ENCODE peak calls at places on chromosomes 13 and 19, in six cellular contexts. D, P, L, B, Z and H are unnamed samples.

GRCh38 chr13:113607477-113608245 is 23.1 kb downstream of the TFDP1 start:
- DNase-seq in P (no peak), D (no peak), Z (no peak), B (no peak), L (no peak), H (no peak)

GRCh38 chr19:2820112-2820702 is 539 bp downstream of the ZNF554 start:
- DNase-seq in L (peak), Z (no peak), D (no peak), B (peak), P (peak), H (peak)

GRCh38 chr19:19342086-19343015 is 21.7 kb downstream of the MAU2 start:
- DNase-seq in B (peak), P (peak), L (no peak), Z (peak), D (peak), H (peak)

GRCh38 chr13:111156421-111156820 is 41.3 kb downstream of the ARHGEF7 start:
- DNase-seq in P (no peak), B (no peak), L (no peak), D (no peak), Z (no peak), H (no peak)

GRCh38 chr13:48266967-48267639 is 34.1 kb downstream of the ITM2B start:
- DNase-seq in Z (no peak), D (no peak), P (peak), L (no peak), B (no peak), H (no peak)

GRCh38 chr19:33375760-33376159 is 2.3 kb downstream of the CEBPG start:
- DNase-seq in D (no peak), P (no peak), L (no peak), B (no peak), Z (no peak), H (no peak)

GRCh38 chr19:45517238-45517637 is 10.0 kb downstream of the VASP start:
- DNase-seq in Z (peak), D (no peak), P (no peak), L (no peak), B (no peak), H (no peak)

GRCh38 chr13:66831317-66831716 is 398.8 kb downstream of the PCDH9 start:
- DNase-seq in B (no peak), P (no peak), L (no peak), D (no peak), Z (no peak), H (no peak)

GRCh38 chr19:10005632-10006334 is 4.5 kb downstream of the COL5A3 start:
- DNase-seq in B (no peak), P (no peak), Z (no peak), D (no peak), L (no peak), H (no peak)

GRCh38 chr13:90416519-90416918 is 931.0 kb upstream of the MIR17HG start:
- DNase-seq in Z (no peak), B (no peak), P (peak), L (no peak), D (no peak), H (no peak)

GRCh38 chr13:44906758-44907157 is 82.5 kb downstream of the NUFIP1 start:
- DNase-seq in D (no peak), P (peak), B (no peak), Z (no peak), L (no peak), H (no peak)

GRCh38 chr13:25848822-25849740 is 202.7 kb downstream of the SHISA2 start:
- DNase-seq in L (no peak), B (no peak), Z (no peak), D (no peak), P (no peak), H (no peak)

GRCh38 chr19:47247308-47247990 is 8.9 kb upstream of the CCDC9 start:
- DNase-seq in D (peak), B (peak), P (peak), L (peak), Z (peak), H (peak)

GRCh38 chr13:111158136-111158805 is 43.2 kb downstream of the ARHGEF7 start:
- DNase-seq in B (no peak), D (no peak), P (no peak), L (no peak), Z (no peak), H (no peak)

GRCh38 chr13:76764429-76764828 is 121.8 kb downstream of the KCTD12 start:
- DNase-seq in L (no peak), Z (peak), B (no peak), D (no peak), P (peak), H (no peak)

GRCh38 chr13:112693831-112694497 is 4.1 kb downstream of the ATP11A start:
- DNase-seq in L (no peak), D (no peak), Z (no peak), P (peak), B (no peak), H (no peak)

GRCh38 chr19:29842471-29843179 is 30.8 kb downstream of the CCNE1 start:
- DNase-seq in P (no peak), Z (peak), B (no peak), D (no peak), L (no peak), H (no peak)

GRCh38 chr13:69279213-69279612 is 828.4 kb upstream of the ATXN8OS start:
- DNase-seq in B (no peak), P (no peak), D (no peak), L (no peak), Z (no peak), H (no peak)

GRCh38 chr13:98889419-98890079 is 88.3 kb downstream of the DOCK9 start:
- DNase-seq in B (no peak), P (no peak), Z (no peak), D (no peak), L (no peak), H (no peak)

GRCh38 chr13:106156468-106156867 is 379.0 kb downstream of the EFNB2 start:
- DNase-seq in D (no peak), Z (no peak), P (peak), L (no peak), B (no peak), H (no peak)

GRCh38 chr13:78674638-78675037 is 15.7 kb upstream of the OBI1 start:
- DNase-seq in B (no peak), P (no peak), Z (no peak), L (no peak), D (no peak), H (no peak)

GRCh38 chr13:62320731-62321130 is 905.1 kb upstream of the PCDH20 start:
- DNase-seq in B (no peak), D (no peak), P (no peak), L (no peak), Z (no peak), H (no peak)

GRCh38 chr19:43783636-43784035 is 2.9 kb upstream of the KCNN4 start:
- DNase-seq in Z (no peak), B (no peak), L (no peak), D (no peak), P (no peak), H (no peak)

GRCh38 chr13:41458187-41458938 is 1.0 kb downstream of the RGCC start:
- DNase-seq in D (no peak), L (peak), P (peak), B (peak), Z (peak), H (peak)

GRCh38 chr19:45368737-45369340 is 1.5 kb downstream of the ERCC2 start:
- DNase-seq in D (no peak), B (no peak), L (no peak), P (no peak), Z (no peak), H (no peak)

GRCh38 chr19:1837625-1838105 is 10.6 kb downstream of the REXO1 start:
- DNase-seq in L (peak), Z (no peak), D (peak), P (peak), B (peak), H (peak)

GRCh38 chr19:8610041-8610927 is at the start of gene ADAMTS10:
- DNase-seq in D (no peak), Z (no peak), L (peak), P (peak), B (peak), H (peak)

GRCh38 chr13:108214511-108215383 is 589 bp downstream of the LIG4 start:
- DNase-seq in D (no peak), P (no peak), Z (peak), L (peak), B (peak), H (peak)

GRCh38 chr13:23960566-23961156 is 63.4 kb upstream of the C1QTNF9B start:
- DNase-seq in D (no peak), B (peak), Z (no peak), P (peak), L (peak), H (no peak)

GRCh38 chr19:7605490-7606222 is 10.0 kb downstream of the CAMSAP3 start:
- DNase-seq in L (peak), Z (no peak), D (no peak), B (no peak), P (peak), H (no peak)

GRCh38 chr19:2523630-2524311 is 47.8 kb downstream of the GADD45B start:
- DNase-seq in B (no peak), D (no peak), L (no peak), Z (no peak), P (peak), H (no peak)

GRCh38 chr13:64917566-64917965 is 2312.6 kb downstream of the PCDH9 start:
- DNase-seq in D (no peak), L (no peak), B (no peak), Z (no peak), P (no peak), H (no peak)

GRCh38 chr19:50705422-50706019 is 14.1 kb downstream of the SHANK1 start:
- DNase-seq in L (peak), D (no peak), Z (no peak), B (no peak), P (peak), H (no peak)

GRCh38 chr19:56538761-56539263 is at the start of gene ZFP28:
- DNase-seq in B (no peak), L (peak), Z (peak), D (peak), P (no peak), H (peak)

GRCh38 chr13:79637086-79637763 is 156.3 kb downstream of the NDFIP2 start:
- DNase-seq in P (peak), L (no peak), Z (peak), D (no peak), B (no peak), H (no peak)

GRCh38 chr19:17869114-17869608 is 2.6 kb upstream of the SLC5A5 start:
- DNase-seq in B (no peak), D (no peak), P (no peak), Z (no peak), L (no peak), H (no peak)

GRCh38 chr13:65336916-65337315 is 1893.2 kb downstream of the PCDH9 start:
- DNase-seq in L (no peak), P (peak), B (no peak), D (no peak), Z (no peak), H (no peak)

GRCh38 chr19:58095328-58095727 is 2.7 kb downstream of the ZSCAN18 start:
- DNase-seq in D (no peak), Z (no peak), L (no peak), B (no peak), P (no peak), H (no peak)

GRCh38 chr13:102399791-102400618 is 1.8 kb downstream of the FGF14 start:
- DNase-seq in D (no peak), L (peak), Z (peak), B (peak), P (peak), H (peak)
- TF ChIP-seq CTCF in D (no peak), L (peak), Z (peak), B (no peak), P (no peak), H (no peak)

DNA sequence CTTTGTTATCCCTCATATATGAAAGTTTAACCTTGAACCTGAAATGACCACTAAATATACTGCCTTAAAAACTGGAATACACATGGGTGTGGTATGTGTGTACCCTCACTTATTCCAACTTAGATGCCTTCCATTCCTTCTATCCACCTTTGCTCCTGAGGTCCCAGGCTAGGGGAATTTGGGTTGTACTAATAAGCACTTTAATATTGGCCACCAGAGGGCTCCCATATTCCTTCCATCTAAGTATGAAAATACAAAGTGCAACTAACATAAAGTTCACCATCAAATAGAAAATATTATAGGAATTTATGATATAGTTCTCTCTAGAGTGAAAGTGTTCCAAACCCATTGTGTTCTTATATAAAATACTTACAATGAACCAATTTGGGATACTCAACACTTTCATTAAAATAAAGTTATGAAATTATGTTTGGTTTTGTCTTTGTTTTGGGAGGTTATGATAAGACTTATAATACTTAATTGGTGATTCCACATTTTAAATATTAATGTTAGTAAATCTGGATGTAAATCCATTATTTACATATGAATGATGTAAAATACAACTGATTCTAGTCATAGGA is 62.3 kb downstream of the ITGBL1 start:
- DNase-seq in P (peak), D (no peak), Z (no peak), B (peak), L (peak), H (no peak)
- TF ChIP-seq CTCF in P (peak), D (peak), Z (peak), B (peak), L (peak), H (peak)

DNA sequence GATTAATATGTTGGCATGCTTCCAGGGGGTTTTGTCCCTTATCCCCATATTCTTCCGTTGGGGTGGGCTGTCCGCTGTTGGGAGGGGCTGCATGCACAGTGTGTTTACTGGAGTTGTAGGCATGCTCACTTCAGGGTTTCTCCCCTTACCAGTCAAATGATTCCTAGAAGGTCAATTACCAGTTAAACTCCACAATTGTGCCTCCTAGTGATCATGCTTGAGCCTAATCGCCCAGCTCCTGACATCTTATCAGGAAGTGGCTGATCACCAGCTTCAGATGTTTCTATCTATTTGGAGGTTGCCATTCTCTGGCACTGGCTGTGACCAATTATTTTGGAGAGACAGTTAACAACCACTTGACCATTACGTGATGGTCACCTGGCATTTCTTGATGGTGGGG is 1090.0 kb downstream of the SLITRK5 start:
- DNase-seq in B (no peak), P (no peak), L (no peak), Z (no peak), D (no peak), H (no peak)
- TF ChIP-seq CTCF in B (no peak), P (no peak), L (no peak), Z (no peak), D (no peak), H (no peak)

DNA sequence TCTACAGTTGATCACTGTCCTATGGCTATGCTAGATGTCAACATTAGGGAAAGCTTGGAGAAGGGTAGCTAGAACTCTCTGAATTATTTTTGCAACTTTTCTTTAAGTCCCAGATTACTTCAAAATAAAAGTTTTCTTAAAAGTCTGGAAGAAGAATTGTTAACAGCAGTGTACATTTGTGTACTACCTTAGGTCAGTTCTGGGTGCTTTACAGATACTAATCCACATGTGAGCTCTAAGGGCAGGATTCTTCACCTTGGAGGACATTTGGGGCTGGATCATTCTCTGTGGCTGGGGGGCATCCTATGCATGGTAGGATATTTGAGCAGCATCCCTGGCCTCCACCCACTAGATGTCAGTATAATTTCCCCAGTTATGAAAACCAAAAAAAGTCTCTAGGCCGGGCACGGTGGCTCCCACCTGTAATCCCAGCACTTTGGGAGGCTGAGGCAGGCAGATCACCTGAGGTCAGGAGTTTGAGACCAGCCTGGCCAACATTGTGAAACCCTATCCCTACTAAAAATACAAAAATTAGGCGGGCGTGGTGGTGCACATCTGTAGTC is 2.8 kb downstream of the BRME1 start:
- DNase-seq in D (no peak), P (peak), Z (no peak), B (no peak), L (peak), H (no peak)
- TF ChIP-seq CTCF in D (no peak), P (peak), Z (no peak), B (no peak), L (peak), H (no peak)

DNA sequence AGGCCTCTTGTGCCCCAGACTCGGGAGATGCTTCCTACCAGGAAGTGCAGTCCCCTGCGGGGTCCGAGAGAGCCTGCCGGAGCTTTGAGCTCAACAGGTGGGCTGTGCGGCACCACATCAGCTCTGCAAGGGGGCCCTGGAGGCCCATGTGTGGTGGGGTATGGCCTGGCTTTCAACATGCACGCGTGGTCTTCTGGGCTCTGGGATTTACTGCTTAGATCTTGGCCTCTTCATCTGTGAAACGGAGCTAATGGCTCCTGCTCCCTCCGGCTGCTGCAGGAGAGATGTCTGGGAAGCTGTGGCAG is 18.0 kb downstream of the NDUFB7 start:
- DNase-seq in B (no peak), P (no peak), Z (no peak), D (no peak), L (no peak), H (no peak)
- TF ChIP-seq CTCF in B (no peak), P (no peak), Z (no peak), D (no peak), L (no peak), H (no peak)

DNA sequence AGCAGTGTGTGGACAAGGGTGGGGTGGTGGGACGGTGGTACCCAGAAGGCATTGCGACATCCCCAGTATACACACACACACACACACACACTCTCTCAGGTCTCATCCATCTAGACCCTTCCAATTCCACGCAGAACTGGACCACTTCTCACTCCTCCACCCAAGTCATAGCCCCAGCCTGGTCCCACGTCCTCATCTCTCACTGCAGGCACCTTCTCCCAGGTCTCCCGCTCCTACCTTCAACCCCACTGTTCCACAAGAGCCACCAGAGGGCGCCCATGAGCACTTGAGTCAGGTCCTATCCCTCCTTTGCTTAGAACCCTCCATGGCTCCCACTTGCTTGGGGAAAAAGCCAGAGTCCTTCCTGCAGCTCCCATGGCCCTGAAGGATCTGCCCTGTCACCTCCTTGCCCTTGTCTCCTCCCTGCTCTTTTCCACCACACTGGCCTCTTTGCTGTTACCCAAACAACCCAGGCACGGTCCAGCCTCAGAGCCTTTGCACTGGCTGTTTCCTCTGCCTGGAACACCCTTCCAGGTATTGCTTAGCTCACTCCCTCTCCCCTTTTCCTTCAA is 62.6 kb downstream of the IER2 start:
- DNase-seq in Z (peak), L (peak), B (peak), D (no peak), P (peak), H (peak)
- TF ChIP-seq CTCF in Z (no peak), L (peak), B (peak), D (peak), P (peak), H (peak)

GRCh38 chr19:459724-460511 is 915 bp downstream of the SHC2 start:
- DNase-seq in B (peak), P (peak), L (peak), D (peak), Z (peak), H (peak)
- TF ChIP-seq CTCF in B (no peak), P (no peak), L (no peak), D (no peak), Z (no peak), H (no peak)

GRCh38 chr19:35340431-35340830 is 7.3 kb upstream of the FFAR1 start:
- DNase-seq in D (no peak), P (no peak), B (no peak), L (no peak), Z (no peak), H (no peak)
- TF ChIP-seq CTCF in D (no peak), P (no peak), B (no peak), L (no peak), Z (no peak), H (no peak)